ENCODE peak calls at places on chromosomes 7 and 10, in seven cellular contexts. C, S, O, F, A, B and W are unnamed samples. For H3K36me3, the result is how much of the 10 kb centered on the place peaks cover.

GRCh38 chr7:113015038-113015645 is 71.5 kb downstream of the GPR85 start:
- DNase-seq in A (peak), O (no peak), C (peak), B (no peak), F (no peak), S (no peak), W (no peak)

GRCh38 chr10:100993986-100994708 is 5.5 kb upstream of the LZTS2 start:
- DNase-seq in C (peak), O (no peak), A (peak), B (no peak), S (no peak), F (no peak), W (no peak)

GRCh38 chr7:12719141-12719919 is 31.9 kb downstream of the ARL4A start:
- DNase-seq in O (no peak), A (no peak), F (no peak), S (no peak), B (no peak), C (no peak), W (no peak)

GRCh38 chr7:151691449-151691848 is 171.8 kb upstream of the RHEB start:
- DNase-seq in S (no peak), A (no peak), C (no peak), F (no peak), O (no peak), B (no peak), W (no peak)

GRCh38 chr10:72426982-72427381 is 72.3 kb upstream of the DNAJB12 start:
- DNase-seq in B (no peak), S (no peak), F (no peak), C (no peak), A (no peak), O (peak), W (no peak)

GRCh38 chr10:92342801-92343200 is 51.8 kb downstream of the MARCHF5 start:
- DNase-seq in O (no peak), S (no peak), F (no peak), C (no peak), B (no peak), A (no peak), W (no peak)

GRCh38 chr7:47333959-47334358 is 248.0 kb downstream of the TNS3 start:
- DNase-seq in C (no peak), O (no peak), B (no peak), S (no peak), F (no peak), A (no peak), W (no peak)

GRCh38 chr10:97321032-97321806 is 2.1 kb downstream of the FRAT1 start:
- DNase-seq in A (no peak), C (no peak), F (peak), S (no peak), B (peak), O (peak), W (no peak)

GRCh38 chr10:48464871-48465736 is 139.8 kb downstream of the ARHGAP22 start:
- DNase-seq in A (no peak), B (no peak), F (peak), S (peak), O (peak), C (no peak), W (no peak)

GRCh38 chr7:44183386-44183785 is 5.9 kb downstream of the GCK start:
- DNase-seq in F (peak), O (no peak), B (no peak), A (no peak), S (no peak), C (no peak), W (no peak)

GRCh38 chr10:110577056-110577455 is 9.6 kb downstream of the SMC3 start:
- DNase-seq in F (no peak), O (no peak), A (no peak), B (no peak), S (no peak), C (no peak), W (no peak)

GRCh38 chr10:54402576-54402975 is 398.5 kb downstream of the PCDH15 start:
- DNase-seq in S (no peak), C (peak), A (peak), O (no peak), B (no peak), F (no peak), W (no peak)

GRCh38 chr7:52669031-52669430 is 366.4 kb upstream of the POM121L12 start:
- DNase-seq in S (no peak), O (no peak), C (no peak), A (no peak), F (no peak), B (no peak), W (no peak)

GRCh38 chr10:116402858-116403257 is 24.8 kb upstream of the PNLIPRP3 start:
- DNase-seq in S (no peak), A (no peak), C (no peak), F (no peak), B (no peak), O (no peak), W (no peak)

GRCh38 chr7:142854505-142855400 is at the start of gene EPHB6:
- DNase-seq in O (peak), S (peak), F (peak), A (peak), C (peak), B (peak), W (no peak)

GRCh38 chr10:103080891-103081581 is 112.0 kb downstream of the NT5C2 start:
- DNase-seq in A (no peak), F (no peak), O (no peak), C (no peak), B (no peak), S (no peak), W (no peak)

GRCh38 chr10:103395754-103396066 is 565 bp downstream of the ATP5MK start:
- DNase-seq in A (no peak), O (no peak), S (no peak), C (peak), F (no peak), B (no peak), W (no peak)

GRCh38 chr7:107071129-107071528 is 26.6 kb downstream of the PRKAR2B start:
- DNase-seq in F (no peak), B (no peak), O (no peak), S (no peak), A (no peak), C (no peak), W (no peak)

GRCh38 chr10:97510686-97511085 is 12.0 kb downstream of the UBTD1 start:
- DNase-seq in O (no peak), B (no peak), S (no peak), F (no peak), C (no peak), A (no peak), W (no peak)

GRCh38 chr7:81155654-81156373 is 237.0 kb upstream of the SEMA3C start:
- DNase-seq in F (no peak), C (no peak), A (peak), S (no peak), O (no peak), B (no peak), W (no peak)
- H3K4me3 ChIP-seq in F (no peak), C (no peak), A (no peak), S (no peak), O (no peak), B (no peak), W (no peak)

DNA sequence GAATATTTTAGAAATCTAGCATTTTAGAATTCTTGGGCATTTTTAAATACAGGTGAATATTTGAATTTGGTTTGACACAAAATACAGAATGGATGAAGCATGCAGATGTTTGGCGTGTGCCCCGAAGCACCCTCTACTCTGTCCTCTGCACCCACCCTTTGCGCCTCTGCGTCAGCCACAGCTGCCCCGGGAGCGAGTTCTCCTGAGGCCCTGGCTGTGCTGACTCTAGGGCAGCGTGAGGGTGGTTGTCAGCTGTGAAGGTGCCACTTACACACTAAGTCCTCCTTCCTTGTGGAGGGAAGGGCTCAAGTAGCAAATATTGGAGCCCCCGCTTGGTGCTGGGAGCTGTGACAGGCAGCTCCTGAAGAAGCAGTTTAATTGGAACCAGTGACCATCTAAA is 48.4 kb downstream of the DAGLB start:
- DNase-seq in F (no peak), O (no peak), B (no peak), C (no peak), S (no peak), A (no peak), W (no peak)
- H3K36me3 ChIP-seq in F (under half), O (under half), B (under half), C (under half), S (under half), A (under half), W (under half)

GRCh38 chr10:42937048-42937447 is 139.8 kb upstream of the RET start:
- DNase-seq in C (no peak), S (no peak), A (no peak), B (no peak), F (no peak), O (no peak), W (no peak)
- H3K4me3 ChIP-seq in C (no peak), S (no peak), A (no peak), B (no peak), F (no peak), O (no peak), W (no peak)

GRCh38 chr7:4742852-4743251 is 32.6 kb upstream of the AP5Z1 start:
- DNase-seq in F (no peak), B (no peak), A (no peak), C (no peak), S (no peak), O (no peak), W (no peak)
- H3K36me3 ChIP-seq in F (under half), B (under half), A (under half), C (under half), S (under half), O (under half), W (under half)

GRCh38 chr7:90727412-90727811 is 131.3 kb downstream of the CDK14 start:
- DNase-seq in F (no peak), O (no peak), C (no peak), B (no peak), S (no peak), A (no peak), W (no peak)
- H3K4me3 ChIP-seq in F (no peak), O (no peak), C (peak), B (no peak), S (no peak), A (no peak), W (no peak)

DNA sequence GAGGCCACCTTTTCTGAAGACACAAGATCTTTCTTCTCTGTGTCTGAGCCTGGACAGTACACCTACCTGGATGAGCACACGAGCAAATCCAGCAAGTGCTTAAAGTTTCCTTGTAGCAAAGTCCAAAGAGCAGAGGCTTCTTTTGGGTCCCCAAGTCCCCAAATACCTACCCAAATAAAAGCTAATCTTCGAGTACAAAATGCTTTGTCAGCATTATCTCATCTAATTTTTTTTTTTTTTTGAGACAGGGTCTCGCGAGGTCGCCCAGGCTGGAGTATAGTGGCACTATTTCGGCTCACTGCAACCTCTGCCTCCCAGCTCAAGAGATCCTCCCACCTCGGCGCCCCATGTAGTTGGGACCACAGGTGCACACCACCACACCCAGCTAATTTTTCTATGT is 24.6 kb downstream of the MYOF start:
- DNase-seq in B (no peak), A (no peak), F (no peak), S (no peak), C (no peak), O (no peak), W (no peak)
- H3K36me3 ChIP-seq in B (under half), A (under half), F (under half), S (under half), C (under half), O (under half), W (under half)